ENCODE peak calls at places on chromosomes 3 and 15, in five cellular contexts. C is fibroblast of lung, A is testis, U is psoas muscle, L is adipocyte. N is an unnamed sample.

GRCh38 chr15:96146711-96147110 is 183.8 kb upstream of the NR2F2 start:
- DNase-seq in L (peak; percentile 13), C (peak; percentile 35), U (no peak), A (no peak), N (no peak)

GRCh38 chr15:74322558-74323180 is 44.8 kb downstream of the CYP11A1 start:
- DNase-seq in L (peak; percentile 85), A (peak; percentile 84), U (peak; percentile 68), C (peak; percentile 40), N (peak; percentile 21)

GRCh38 chr15:49036650-49037545 is 9.3 kb downstream of the SECISBP2L start:
- DNase-seq in A (no peak), C (peak; percentile 69), L (peak; percentile 55), U (no peak), N (no peak)

GRCh38 chr3:119240582-119241434 is at the start of gene B4GALT4:
- DNase-seq in C (peak; percentile 86), A (peak; percentile 91), L (peak; percentile 96), U (peak; percentile 88), N (peak; percentile 30)

GRCh38 chr3:171967137-171967783 is 72.1 kb upstream of the FNDC3B start:
- DNase-seq in L (peak; percentile 89), C (peak; percentile 89), A (no peak), U (no peak), N (no peak)

GRCh38 chr15:35000511-35000910 is 12.4 kb upstream of the ZNF770 start:
- DNase-seq in U (peak; percentile 32), L (peak; percentile 62), C (peak; percentile 84), A (no peak), N (peak; percentile 97)

GRCh38 chr3:10437995-10438901 is 67.1 kb downstream of the ATP2B2 start:
- DNase-seq in C (peak; percentile 95), U (peak; percentile 66), L (peak; percentile 48), A (no peak), N (no peak)

GRCh38 chr3:151439652-151440125 is 21.2 kb downstream of the IGSF10 start:
- DNase-seq in U (no peak), C (peak; percentile 60), A (peak; percentile 56), L (peak; percentile 89), N (no peak)

GRCh38 chr3:27656790-27657189 is 65.3 kb downstream of the EOMES start:
- DNase-seq in A (no peak), C (no peak), U (no peak), L (no peak), N (no peak)

GRCh38 chr15:40338041-40338657 is 2.6 kb downstream of the CCDC9B start:
- DNase-seq in U (peak; percentile 70), A (peak; percentile 83), C (peak; percentile 63), L (peak; percentile 74), N (no peak)

GRCh38 chr15:49438970-49439631 is 16.1 kb downstream of the FGF7 start:
- DNase-seq in U (no peak), A (no peak), L (no peak), C (peak; percentile 32), N (no peak)

GRCh38 chr3:194494951-194495374 is 8.2 kb upstream of the ATP13A3 start:
- DNase-seq in A (no peak), C (no peak), L (no peak), U (no peak), N (no peak)

GRCh38 chr3:11582123-11582968 is 61.4 kb downstream of the VGLL4 start:
- DNase-seq in L (peak; percentile 95), C (peak; percentile 93), U (peak; percentile 67), A (peak; percentile 93), N (no peak)

GRCh38 chr3:62462097-62462789 is 88.9 kb upstream of the FEZF2 start:
- DNase-seq in U (no peak), A (no peak), L (no peak), C (peak; percentile 2), N (no peak)

GRCh38 chr15:92883643-92884458 is 16.3 kb upstream of the CHD2 start:
- DNase-seq in C (peak; percentile 64), L (peak; percentile 55), A (no peak), U (no peak), N (no peak)

GRCh38 chr3:28860307-28860706 is 420.6 kb upstream of the RBMS3 start:
- DNase-seq in C (peak; percentile 9), U (peak; percentile 34), A (peak; percentile 23), L (peak; percentile 39), N (no peak)

GRCh38 chr3:56928379-56929068 is 126.8 kb upstream of the ARHGEF3 start:
- DNase-seq in U (no peak), C (peak; percentile 57), A (no peak), L (peak; percentile 18), N (no peak)

GRCh38 chr15:45634442-45635190 is at the start of gene SQOR:
- DNase-seq in A (peak; percentile 82), U (peak; percentile 93), C (peak; percentile 47), L (peak; percentile 80), N (no peak)

GRCh38 chr15:37951999-37952398 is 17.6 kb downstream of the TMCO5A start:
- DNase-seq in U (no peak), C (no peak), L (no peak), A (no peak), N (no peak)

GRCh38 chr15:66323312-66323928 is 30.1 kb downstream of the DIS3L start:
- DNase-seq in A (no peak), L (no peak), C (no peak), U (no peak), N (no peak)

GRCh38 chr15:80777137-80777536 is 2.0 kb upstream of the CEMIP start:
- DNase-seq in L (peak; percentile 97), U (peak; percentile 20), A (no peak), C (peak; percentile 79), N (no peak)

GRCh38 chr15:45276851-45277250 is 24.8 kb downstream of the SLC28A2 start:
- DNase-seq in L (peak; percentile 66), C (peak; percentile 22), A (no peak), U (no peak), N (no peak)

GRCh38 chr3:184778426-184779332 is 33.3 kb upstream of the VPS8 start:
- DNase-seq in A (no peak), C (no peak), L (no peak), U (no peak), N (no peak)

GRCh38 chr3:52775877-52776276 is 1.5 kb upstream of the ITIH1 start:
- DNase-seq in C (no peak), L (no peak), A (no peak), U (no peak), N (no peak)

GRCh38 chr3:124588036-124588435 is 142.2 kb upstream of the UMPS start:
- DNase-seq in U (no peak), A (no peak), L (no peak), C (no peak), N (no peak)

GRCh38 chr15:89749951-89750559 is 994 bp downstream of the MESP1 start:
- DNase-seq in C (no peak), L (peak; percentile 10), U (peak; percentile 35), A (peak; percentile 22), N (no peak)

GRCh38 chr3:129502641-129503386 is 25.6 kb upstream of the RHO start:
- DNase-seq in L (no peak), A (no peak), U (no peak), C (no peak), N (no peak)

GRCh38 chr3:39378092-39378491 is 5.1 kb upstream of the SLC25A38 start:
- DNase-seq in A (peak; percentile 71), L (peak; percentile 27), U (no peak), C (peak; percentile 11), N (no peak)

DNA sequence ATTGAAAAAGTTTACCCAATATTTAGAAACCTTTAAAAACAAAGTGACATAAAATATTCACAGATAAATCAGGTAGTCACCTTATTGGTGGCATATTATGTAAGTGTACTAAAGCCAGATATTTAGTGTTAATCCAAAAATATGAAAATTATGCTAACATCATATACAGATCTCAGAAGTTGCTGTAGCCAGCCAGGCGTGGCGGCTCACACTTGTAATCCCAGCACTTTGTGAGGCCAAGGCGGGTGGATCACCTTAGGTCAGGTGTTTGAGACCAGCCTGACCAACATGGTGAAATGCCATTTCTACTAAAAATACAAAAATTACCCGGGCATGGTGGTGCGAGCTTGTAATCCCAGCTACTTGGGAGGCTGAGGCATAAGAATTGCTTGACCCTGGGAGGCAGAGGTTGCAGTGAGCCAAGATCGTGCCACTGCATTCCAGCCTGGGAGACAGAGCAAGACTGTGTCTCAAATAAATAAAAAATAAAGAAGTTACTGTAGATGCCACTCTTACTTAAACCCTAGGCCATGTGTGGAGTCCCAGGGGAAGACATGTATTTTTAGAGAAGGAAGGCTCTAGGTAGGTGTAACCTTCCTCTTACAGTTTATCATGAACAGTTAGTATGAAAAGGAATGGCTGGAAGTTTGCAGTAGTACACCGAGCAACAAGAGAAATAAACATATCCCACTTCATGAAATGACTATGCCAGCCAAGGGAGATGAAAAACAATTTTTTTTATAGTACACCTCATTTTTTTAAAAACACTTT is 9.6 kb downstream of the SETD5 start:
- DNase-seq in A (no peak), C (no peak), U (no peak), L (no peak), N (no peak)
- H3K4me1 ChIP-seq in A (peaks cover 64% of the 10 kb centered on the region), C (peaks cover 9% of the 10 kb centered on the region), U (peaks cover 98% of the 10 kb centered on the region), L (peaks cover 63% of the 10 kb centered on the region), N (peaks cover 48% of the 10 kb centered on the region)

GRCh38 chr3:137770821-137771399 is 6.8 kb downstream of the SOX14 start:
- DNase-seq in C (no peak), L (peak; percentile 4), A (no peak), U (no peak), N (no peak)
- H3K4me1 ChIP-seq in C (no peaks in the 10 kb centered on the region), L (peaks cover 11% of the 10 kb centered on the region), A (peaks cover 9% of the 10 kb centered on the region), U (peaks cover 14% of the 10 kb centered on the region), N (peaks cover 5% of the 10 kb centered on the region)

GRCh38 chr3:73045391-73045790 is 16.1 kb upstream of the EBLN2 start:
- DNase-seq in C (peak; percentile 56), L (no peak), A (no peak), U (no peak), N (no peak)
- H3K4me1 ChIP-seq in C (peaks cover 6% of the 10 kb centered on the region), L (peaks cover 11% of the 10 kb centered on the region), A (peaks cover 4% of the 10 kb centered on the region), U (peaks cover 32% of the 10 kb centered on the region), N (peaks cover 4% of the 10 kb centered on the region)

DNA sequence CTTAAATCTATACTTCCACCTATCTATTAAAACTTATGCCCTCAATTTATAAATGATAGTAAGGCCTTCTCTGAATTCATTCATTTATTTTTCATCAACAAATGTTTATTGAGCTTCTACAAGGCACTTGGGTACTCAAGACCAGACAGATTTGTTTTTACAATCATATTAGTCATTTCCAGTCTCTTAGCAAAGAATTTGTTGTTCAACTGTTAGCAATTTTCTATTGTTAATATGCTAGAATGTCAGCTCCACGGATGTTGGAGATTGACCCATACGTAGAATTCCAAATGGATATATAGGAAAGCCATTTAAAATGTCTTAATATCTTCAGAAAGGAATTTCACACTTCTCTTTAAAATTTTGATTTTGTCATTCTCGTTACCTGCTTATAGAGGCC is 36.7 kb downstream of the ZBTB38 start:
- DNase-seq in U (no peak), C (peak; percentile 78), A (no peak), L (peak; percentile 66), N (no peak)
- H3K4me1 ChIP-seq in U (peaks cover 50% of the 10 kb centered on the region), C (peaks cover 52% of the 10 kb centered on the region), A (peaks cover 32% of the 10 kb centered on the region), L (peaks cover 73% of the 10 kb centered on the region), N (peaks cover 80% of the 10 kb centered on the region)